ENCODE peak calls at places on chromosomes 5 and 9, in six cellular contexts. H is GM23248, D is SHP77 treated with DMSO at 0.1 percent for 48 hours, A is NCI-H1417, U is NT2/D1, O is frontal cortex. I is an unnamed sample.

GRCh38 chr5:134649163-134649916 is 755 bp downstream of the SEC24A start:
- DNase-seq in H (peak; percentile 54), D (no peak), A (no peak), O (no peak), U (no peak), I (no peak)

GRCh38 chr5:132506094-132506692 is 15.6 kb upstream of the IRF1 start:
- DNase-seq in U (no peak), A (no peak), H (peak; percentile 95), D (no peak), O (peak; percentile 47), I (no peak)

GRCh38 chr5:40995816-40996586 is 75.1 kb downstream of the MROH2B start:
- DNase-seq in H (no peak), U (no peak), D (no peak), O (no peak), A (no peak), I (no peak)

GRCh38 chr5:1555808-1556681 is 32.3 kb upstream of the LPCAT1 start:
- DNase-seq in U (no peak), D (no peak), O (no peak), A (no peak), H (no peak), I (no peak)

GRCh38 chr9:80175286-80175906 is 603.6 kb downstream of the TLE4 start:
- DNase-seq in D (peak; percentile 0), A (peak; percentile 1), H (peak; percentile 69), O (no peak), U (no peak), I (no peak)

GRCh38 chr5:125142439-125142838 is 396.0 kb upstream of the ZNF608 start:
- DNase-seq in H (peak; percentile 54), D (no peak), O (no peak), U (no peak), A (no peak), I (no peak)

GRCh38 chr9:19252174-19252884 is 21.8 kb downstream of the DENND4C start:
- DNase-seq in H (no peak), A (no peak), O (no peak), U (no peak), D (no peak), I (no peak)

GRCh38 chr5:145718956-145719355 is 116.2 kb downstream of the PRELID2 start:
- DNase-seq in O (no peak), U (no peak), H (peak; percentile 57), D (no peak), A (no peak), I (no peak)

GRCh38 chr9:34503406-34503805 is 19.4 kb downstream of the ENHO start:
- DNase-seq in A (no peak), D (no peak), O (no peak), U (no peak), H (no peak), I (no peak)

GRCh38 chr9:7011395-7012067 is 253.8 kb downstream of the KDM4C start:
- DNase-seq in H (no peak), O (no peak), A (no peak), D (no peak), U (no peak), I (no peak)

GRCh38 chr5:135140805-135141204 is 106.8 kb upstream of the PITX1 start:
- DNase-seq in A (no peak), H (peak; percentile 69), D (peak; percentile 23), U (no peak), O (no peak), I (no peak)

GRCh38 chr5:87195616-87196015 is 72.1 kb upstream of the RASA1 start:
- DNase-seq in H (peak; percentile 21), O (no peak), D (no peak), A (no peak), U (no peak), I (no peak)